ENCODE peak calls at places on chromosomes 6 and 20, in six cellular contexts. Z, S, E, I, D and B are unnamed samples.

GRCh38 chr6:491233-491632 is 99.7 kb downstream of the IRF4 start:
- DNase-seq in Z (no peak), S (no peak), E (no peak), I (no peak), D (no peak), B (no peak)

GRCh38 chr20:4950841-4951240 is 50.5 kb downstream of the SLC23A2 start:
- DNase-seq in Z (no peak), S (no peak), E (no peak), I (no peak), D (no peak), B (no peak)

GRCh38 chr20:1370548-1371110 is 22.2 kb downstream of the FKBP1A start:
- DNase-seq in Z (no peak), S (no peak), E (no peak), I (no peak), D (peak; percentile 37), B (peak; percentile 48)

GRCh38 chr6:110682460-110682853 is 132.8 kb downstream of the CDK19 start:
- DNase-seq in Z (peak; percentile 78), S (peak; percentile 92), E (peak; percentile 88), I (peak; percentile 77), D (peak; percentile 78), B (peak; percentile 82)

GRCh38 chr6:81834141-81834621 is 81.7 kb upstream of the TENT5A start:
- DNase-seq in Z (no peak), S (no peak), E (no peak), I (no peak), D (peak; percentile 53), B (peak; percentile 77)

GRCh38 chr20:35295674-35296073 is 3.4 kb upstream of the FAM83C start:
- DNase-seq in Z (no peak), S (no peak), E (no peak), I (no peak), D (no peak), B (no peak)

GRCh38 chr6:13425971-13426931 is 61.1 kb downstream of the GFOD1 start:
- DNase-seq in Z (no peak), S (no peak), E (peak; percentile 34), I (no peak), D (peak; percentile 75), B (peak; percentile 79)

GRCh38 chr20:50110141-50111047 is 2.6 kb downstream of the UBE2V1 start:
- DNase-seq in Z (no peak), S (no peak), E (peak; percentile 79), I (no peak), D (peak; percentile 91), B (peak; percentile 67)

GRCh38 chr20:3679749-3680700 is 1.8 kb downstream of the ADAM33 start:
- DNase-seq in Z (peak; percentile 27), S (peak; percentile 66), E (no peak), I (no peak), D (no peak), B (peak; percentile 91)

GRCh38 chr6:28208180-28208659 is 16.9 kb upstream of the ZSCAN9 start:
- DNase-seq in Z (peak; percentile 71), S (peak; percentile 66), E (no peak), I (no peak), D (no peak), B (peak; percentile 10)

GRCh38 chr6:101458341-101458740 is 64.8 kb downstream of the GRIK2 start:
- DNase-seq in Z (peak; percentile 13), S (no peak), E (no peak), I (peak; percentile 0), D (no peak), B (no peak)

GRCh38 chr20:11379257-11380011 is 538.3 kb upstream of the BTBD3 start:
- DNase-seq in Z (peak; percentile 87), S (peak; percentile 88), E (no peak), I (no peak), D (no peak), B (no peak)

GRCh38 chr6:63307581-63308246 is 12.1 kb downstream of the LGSN start:
- DNase-seq in Z (peak; percentile 55), S (peak; percentile 66), E (peak; percentile 54), I (peak; percentile 47), D (peak; percentile 72), B (peak; percentile 75)

GRCh38 chr6:3013901-3014674 is 14.4 kb downstream of the NQO2 start:
- DNase-seq in Z (no peak), S (no peak), E (no peak), I (no peak), D (no peak), B (no peak)

GRCh38 chr6:44235269-44235668 is 11.6 kb upstream of the HSP90AB1 start:
- DNase-seq in Z (no peak), S (no peak), E (no peak), I (no peak), D (no peak), B (no peak)

GRCh38 chr6:140319209-140319608 is 944.8 kb upstream of the CITED2 start:
- DNase-seq in Z (no peak), S (no peak), E (no peak), I (no peak), D (peak; percentile 4), B (peak; percentile 43)

GRCh38 chr6:133761706-133762105 is 127.2 kb upstream of the TCF21 start:
- DNase-seq in Z (no peak), S (no peak), E (no peak), I (no peak), D (no peak), B (peak; percentile 77)

GRCh38 chr6:148251286-148251685 is 91.4 kb upstream of the SASH1 start:
- DNase-seq in Z (peak; percentile 35), S (peak; percentile 54), E (peak; percentile 4), I (no peak), D (peak; percentile 56), B (peak; percentile 85)

GRCh38 chr6:30752164-30752927 is 8.0 kb upstream of the IER3 start:
- DNase-seq in Z (no peak), S (no peak), E (no peak), I (peak; percentile 99), D (peak; percentile 100), B (peak; percentile 99)

GRCh38 chr6:158911746-158912158 is 88.2 kb downstream of the RSPH3 start:
- DNase-seq in Z (no peak), S (no peak), E (peak; percentile 61), I (no peak), D (peak; percentile 22), B (no peak)

GRCh38 chr6:167840526-167841179 is 13.9 kb downstream of the AFDN start:
- DNase-seq in Z (peak; percentile 30), S (peak; percentile 56), E (no peak), I (no peak), D (no peak), B (no peak)

GRCh38 chr20:34045294-34045693 is 51.6 kb downstream of the RALY start:
- DNase-seq in Z (no peak), S (no peak), E (no peak), I (no peak), D (no peak), B (peak; percentile 33)

GRCh38 chr6:17584241-17584803 is 15.8 kb upstream of the FAM8A1 start:
- DNase-seq in Z (peak; percentile 74), S (peak; percentile 80), E (peak; percentile 62), I (peak; percentile 66), D (peak; percentile 75), B (peak; percentile 89)

DNA sequence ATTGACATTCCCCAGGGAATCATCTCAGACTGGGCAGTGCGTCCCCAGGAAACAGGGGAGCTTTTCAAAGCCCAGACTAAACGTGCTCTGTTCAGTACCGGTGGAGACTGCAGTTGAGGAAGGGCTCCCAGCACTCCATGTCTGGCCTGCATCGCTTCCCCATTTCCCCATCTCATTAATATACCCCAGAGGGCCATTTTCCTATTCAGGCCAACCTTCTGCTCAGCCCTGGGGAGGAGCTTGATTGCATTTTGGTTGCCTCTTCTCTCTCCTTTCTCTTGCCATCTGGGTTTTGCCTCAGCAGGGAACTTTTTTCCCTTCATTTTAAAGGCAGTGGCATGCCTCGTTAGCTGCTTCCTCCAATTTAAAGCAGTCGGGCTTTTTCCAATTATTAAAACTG is 394.3 kb upstream of the SOX4 start:
- DNase-seq in Z (peak; percentile 65), S (no peak), E (no peak), I (no peak), D (no peak), B (no peak)
- H4K20me1 ChIP-seq in Z (no peaks in the 10 kb centered on the region), S (no peaks in the 10 kb centered on the region), E (no peaks in the 10 kb centered on the region), I (no peaks in the 10 kb centered on the region), D (no peaks in the 10 kb centered on the region), B (no peaks in the 10 kb centered on the region)

GRCh38 chr6:100230115-100230975 is 234.4 kb downstream of the SIM1 start:
- DNase-seq in Z (no peak), S (no peak), E (no peak), I (no peak), D (no peak), B (no peak)
- TF ChIP-seq EZH2phosphoT487 in Z (no peak), S (no peak), E (no peak), I (no peak), D (no peak), B (no peak)

GRCh38 chr20:58675641-58676040 is 17.0 kb upstream of the NPEPL1 start:
- DNase-seq in Z (no peak), S (no peak), E (no peak), I (no peak), D (no peak), B (no peak)

GRCh38 chr20:58676161-58676560 is 16.4 kb upstream of the NPEPL1 start:
- DNase-seq in Z (no peak), S (no peak), E (no peak), I (no peak), D (no peak), B (no peak)

GRCh38 chr20:58677808-58678207 is 14.8 kb upstream of the NPEPL1 start:
- DNase-seq in Z (no peak), S (no peak), E (no peak), I (no peak), D (no peak), B (no peak)

GRCh38 chr20:58678806-58679205 is 13.8 kb upstream of the NPEPL1 start:
- DNase-seq in Z (no peak), S (no peak), E (no peak), I (no peak), D (no peak), B (no peak)

GRCh38 chr20:58677205-58677604 is 15.4 kb upstream of the NPEPL1 start:
- DNase-seq in Z (no peak), S (no peak), E (no peak), I (no peak), D (no peak), B (no peak)
- H3K36me3 ChIP-seq in Z (peaks cover 7% of the 10 kb centered on the region), S (peaks cover 16% of the 10 kb centered on the region), E (peaks cover 71% of the 10 kb centered on the region), I (peaks cover 37% of the 10 kb centered on the region), D (peaks cover 74% of the 10 kb centered on the region), B (peaks cover 40% of the 10 kb centered on the region)

GRCh38 chr6:11223296-11223695 is 9.2 kb downstream of the NEDD9 start:
- DNase-seq in Z (no peak), S (no peak), E (no peak), I (no peak), D (no peak), B (no peak)

GRCh38 chr6:11225990-11226389 is 6.5 kb downstream of the NEDD9 start:
- DNase-seq in Z (no peak), S (no peak), E (no peak), I (no peak), D (no peak), B (no peak)

GRCh38 chr6:11224252-11224965 is 8.1 kb downstream of the NEDD9 start:
- DNase-seq in Z (no peak), S (no peak), E (no peak), I (no peak), D (peak; percentile 22), B (peak; percentile 58)

GRCh38 chr6:11222385-11223277 is 9.8 kb downstream of the NEDD9 start:
- DNase-seq in Z (no peak), S (no peak), E (no peak), I (no peak), D (no peak), B (no peak)

DNA sequence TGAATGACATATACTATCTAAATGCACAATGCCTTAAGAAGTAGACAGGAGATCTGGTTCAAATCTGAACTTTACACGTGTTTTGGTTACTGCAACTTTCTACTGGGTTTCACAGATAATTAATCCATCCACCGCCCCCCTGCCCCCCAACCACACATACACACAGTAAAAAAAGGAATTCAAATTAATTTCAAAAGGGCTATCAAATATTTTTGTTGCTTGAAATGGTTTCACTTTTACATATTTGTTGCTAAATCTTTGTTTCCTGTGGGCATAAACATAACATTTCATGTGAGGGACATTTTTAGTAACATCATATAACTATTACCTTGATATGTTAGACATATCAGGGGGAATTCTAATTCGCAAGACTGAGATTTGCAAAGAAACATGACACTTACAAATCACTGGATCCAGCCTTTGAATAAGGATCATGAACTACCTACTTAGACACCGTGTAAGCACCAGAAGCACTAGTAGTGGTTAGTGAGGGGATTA is 7.5 kb downstream of the NEDD9 start:
- DNase-seq in Z (no peak), S (no peak), E (no peak), I (no peak), D (no peak), B (no peak)
- H4K20me1 ChIP-seq in Z (no peaks in the 10 kb centered on the region), S (no peaks in the 10 kb centered on the region), E (no peaks in the 10 kb centered on the region), I (no peaks in the 10 kb centered on the region), D (peaks cover 8% of the 10 kb centered on the region), B (no peaks in the 10 kb centered on the region)